ENCODE peak calls at places on chromosome 15, in six cellular contexts. One of them, this sample, is unnamed.

GRCh38 chr15:63157891-63158431 is 684 bp upstream of the RPS27L start:
- DNase-seq in HL-60: no peak
- DNase-seq in GM12865: peak; percentile 69
- DNase-seq in neural progenitor cell: peak; percentile 75
- DNase-seq in pancreas: no peak
- DNase-seq in Panc1: no peak
- DNase-seq in this sample: no peak

GRCh38 chr15:91302588-91303439 is 202.8 kb downstream of the SV2B start:
- DNase-seq in HL-60: no peak
- DNase-seq in GM12865: peak; percentile 52
- DNase-seq in neural progenitor cell: peak; percentile 87
- DNase-seq in pancreas: no peak
- DNase-seq in Panc1: peak; percentile 43
- DNase-seq in this sample: peak; percentile 10

GRCh38 chr15:82986442-82986780 is 401 bp downstream of the RAMAC start:
- DNase-seq in HL-60: no peak
- DNase-seq in GM12865: peak; percentile 44
- DNase-seq in neural progenitor cell: no peak
- DNase-seq in pancreas: no peak
- DNase-seq in Panc1: no peak
- DNase-seq in this sample: no peak

GRCh38 chr15:96353931-96354730 is 23.6 kb downstream of the NR2F2 start:
- DNase-seq in HL-60: no peak
- DNase-seq in GM12865: no peak
- DNase-seq in neural progenitor cell: peak; percentile 88
- DNase-seq in pancreas: no peak
- DNase-seq in Panc1: no peak
- DNase-seq in this sample: no peak

GRCh38 chr15:51799174-51799907 is 30.1 kb upstream of the TMOD3 start:
- DNase-seq in HL-60: no peak
- DNase-seq in GM12865: no peak
- DNase-seq in neural progenitor cell: no peak
- DNase-seq in pancreas: no peak
- DNase-seq in Panc1: no peak
- DNase-seq in this sample: no peak

GRCh38 chr15:38549222-38549621 is 15.4 kb downstream of the RASGRP1 start:
- DNase-seq in HL-60: no peak
- DNase-seq in GM12865: no peak
- DNase-seq in neural progenitor cell: no peak
- DNase-seq in pancreas: no peak
- DNase-seq in Panc1: no peak
- DNase-seq in this sample: no peak

GRCh38 chr15:53000412-53000811 is 210.3 kb upstream of the ONECUT1 start:
- DNase-seq in HL-60: no peak
- DNase-seq in GM12865: no peak
- DNase-seq in neural progenitor cell: peak; percentile 13
- DNase-seq in pancreas: no peak
- DNase-seq in Panc1: no peak
- DNase-seq in this sample: no peak

GRCh38 chr15:57138260-57138895 is 219.9 kb downstream of the TCF12 start:
- DNase-seq in HL-60: no peak
- DNase-seq in GM12865: peak; percentile 50
- DNase-seq in neural progenitor cell: peak; percentile 82
- DNase-seq in pancreas: no peak
- DNase-seq in Panc1: peak; percentile 36
- DNase-seq in this sample: no peak

GRCh38 chr15:33242669-33243191 is 48.2 kb upstream of the FMN1 start:
- DNase-seq in HL-60: no peak
- DNase-seq in GM12865: peak; percentile 11
- DNase-seq in neural progenitor cell: peak; percentile 58
- DNase-seq in pancreas: no peak
- DNase-seq in Panc1: no peak
- DNase-seq in this sample: no peak

GRCh38 chr15:34620122-34620521 is 36.7 kb upstream of the GOLGA8B start:
- DNase-seq in HL-60: no peak
- DNase-seq in GM12865: no peak
- DNase-seq in neural progenitor cell: no peak
- DNase-seq in pancreas: no peak
- DNase-seq in Panc1: no peak
- DNase-seq in this sample: no peak

GRCh38 chr15:48940508-48940907 is 23.2 kb downstream of the SHC4 start:
- DNase-seq in HL-60: no peak
- DNase-seq in GM12865: peak; percentile 85
- DNase-seq in neural progenitor cell: no peak
- DNase-seq in pancreas: no peak
- DNase-seq in Panc1: no peak
- DNase-seq in this sample: peak; percentile 56

GRCh38 chr15:90787881-90788280 is 70.7 kb downstream of the BLM start:
- DNase-seq in HL-60: no peak
- DNase-seq in GM12865: no peak
- DNase-seq in neural progenitor cell: no peak
- DNase-seq in pancreas: no peak
- DNase-seq in Panc1: no peak
- DNase-seq in this sample: no peak

GRCh38 chr15:40420071-40420713 is 14.6 kb downstream of the IVD start:
- DNase-seq in HL-60: no peak
- DNase-seq in GM12865: no peak
- DNase-seq in neural progenitor cell: no peak
- DNase-seq in pancreas: peak; percentile 67
- DNase-seq in Panc1: no peak
- DNase-seq in this sample: no peak

GRCh38 chr15:34001536-34001935 is 33.2 kb downstream of the CHRM5 start:
- DNase-seq in HL-60: no peak
- DNase-seq in GM12865: no peak
- DNase-seq in neural progenitor cell: no peak
- DNase-seq in pancreas: no peak
- DNase-seq in Panc1: no peak
- DNase-seq in this sample: no peak

GRCh38 chr15:99224815-99225214 is 24.6 kb downstream of the TTC23 start:
- DNase-seq in HL-60: no peak
- DNase-seq in GM12865: no peak
- DNase-seq in neural progenitor cell: no peak
- DNase-seq in pancreas: no peak
- DNase-seq in Panc1: no peak
- DNase-seq in this sample: no peak

GRCh38 chr15:84572231-84572630 is 28.6 kb upstream of the ZSCAN2 start:
- DNase-seq in HL-60: no peak
- DNase-seq in GM12865: no peak
- DNase-seq in neural progenitor cell: no peak
- DNase-seq in pancreas: no peak
- DNase-seq in Panc1: no peak
- DNase-seq in this sample: no peak

GRCh38 chr15:86624261-86625036 is 544.8 kb downstream of the AGBL1 start:
- DNase-seq in HL-60: no peak
- DNase-seq in GM12865: peak; percentile 23
- DNase-seq in neural progenitor cell: peak; percentile 84
- DNase-seq in pancreas: no peak
- DNase-seq in Panc1: peak; percentile 93
- DNase-seq in this sample: no peak

GRCh38 chr15:64894395-64895056 is 17.2 kb upstream of the ANKDD1A start:
- DNase-seq in HL-60: peak; percentile 56
- DNase-seq in GM12865: peak; percentile 95
- DNase-seq in neural progenitor cell: peak; percentile 83
- DNase-seq in pancreas: no peak
- DNase-seq in Panc1: no peak
- DNase-seq in this sample: peak; percentile 86
- H3K4me3 ChIP-seq in HL-60: peak overlapping the region; percentile 32
- H3K4me3 ChIP-seq in GM12865: peak overlapping the region; percentile 93
- H3K4me3 ChIP-seq in neural progenitor cell: peak overlapping the region; percentile 42
- H3K4me3 ChIP-seq in pancreas: no peak overlapping the region
- H3K4me3 ChIP-seq in Panc1: no peak overlapping the region
- H3K4me3 ChIP-seq in this sample: peak overlapping the region; percentile 65

DNA sequence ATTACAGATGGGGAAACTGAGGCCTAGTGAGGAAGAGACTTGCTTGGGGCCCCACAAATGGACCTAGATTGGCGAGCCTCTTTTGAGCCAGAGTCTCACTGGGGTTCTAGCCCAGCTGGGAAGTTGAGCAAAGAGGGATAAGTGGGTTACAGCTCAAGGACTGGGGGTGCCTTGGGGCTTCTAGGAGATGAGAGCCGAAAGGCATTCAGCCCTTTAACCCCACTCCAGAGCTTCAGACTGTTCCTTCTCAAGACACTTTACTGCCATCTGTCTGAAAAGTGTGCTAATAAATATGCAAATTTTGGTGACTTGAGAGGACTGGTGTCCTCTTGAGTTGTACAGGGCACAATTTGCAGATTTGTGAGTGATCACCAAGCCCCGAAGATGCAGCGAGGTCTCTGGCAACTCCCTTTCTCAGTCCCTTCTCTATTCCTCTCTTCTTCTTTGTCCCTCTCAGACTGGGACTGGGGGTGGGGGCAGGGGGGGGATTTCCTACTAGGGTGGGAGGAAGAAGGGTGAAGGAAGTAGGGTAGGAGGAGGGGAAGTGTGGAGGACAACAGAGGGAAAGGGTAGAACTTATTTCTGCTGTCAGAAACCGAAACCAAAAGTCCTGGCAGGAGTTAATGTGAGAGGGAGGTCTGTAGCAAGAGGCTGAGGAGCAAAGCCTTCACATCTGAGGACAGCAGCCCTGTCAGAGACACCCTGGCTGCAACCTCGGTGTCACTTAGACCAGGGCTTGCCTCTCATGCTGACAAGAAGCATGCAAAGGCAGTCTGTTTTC is 16.2 kb upstream of the ANKDD1A start:
- DNase-seq in HL-60: peak; percentile 68
- DNase-seq in GM12865: peak; percentile 86
- DNase-seq in neural progenitor cell: no peak
- DNase-seq in pancreas: no peak
- DNase-seq in Panc1: no peak
- DNase-seq in this sample: peak; percentile 71
- H3K4me3 ChIP-seq in HL-60: peak overlapping the region; percentile 32
- H3K4me3 ChIP-seq in GM12865: peak overlapping the region; percentile 93
- H3K4me3 ChIP-seq in neural progenitor cell: peak overlapping the region; percentile 42
- H3K4me3 ChIP-seq in pancreas: no peak overlapping the region
- H3K4me3 ChIP-seq in Panc1: peak overlapping the region; percentile 19
- H3K4me3 ChIP-seq in this sample: peak overlapping the region; percentile 65

DNA sequence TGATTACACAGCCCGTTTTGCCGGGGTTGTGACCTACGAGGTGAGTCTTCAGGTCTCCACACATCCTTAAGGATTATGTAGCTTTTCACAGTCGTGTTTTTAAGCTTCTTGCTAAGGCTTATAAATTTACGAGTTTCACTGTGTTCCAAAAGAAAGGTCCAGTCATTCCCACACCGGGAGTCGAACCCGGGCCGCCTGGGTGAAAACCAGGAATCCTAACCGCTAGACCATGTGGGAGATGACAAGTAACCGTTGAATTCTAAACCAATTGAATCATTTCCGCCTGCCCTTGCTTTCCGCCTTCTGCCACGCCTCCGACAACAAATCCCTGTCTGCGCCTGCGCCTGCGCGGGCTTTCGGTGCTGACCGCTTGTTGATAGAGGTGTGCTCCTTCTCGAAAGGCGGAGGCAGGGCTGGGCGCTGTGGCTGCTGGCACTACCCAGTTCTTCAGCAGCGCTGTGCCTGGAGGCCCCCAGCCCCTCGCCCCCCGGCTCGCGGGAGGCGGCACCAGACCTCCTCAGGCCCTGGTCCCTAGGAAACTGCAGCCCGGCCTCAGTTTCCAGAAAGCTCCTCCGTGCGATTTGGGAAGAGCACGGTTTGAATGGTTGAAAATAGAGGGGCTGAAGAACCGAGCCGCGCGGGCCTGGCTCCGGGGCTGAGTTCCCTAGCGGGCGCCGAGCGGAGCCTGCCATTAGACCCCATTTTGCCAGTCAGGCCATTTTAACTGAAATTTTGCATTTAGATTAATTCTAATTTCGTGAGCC is 219.1 kb upstream of the ATP10A start:
- DNase-seq in HL-60: peak; percentile 77
- DNase-seq in GM12865: peak; percentile 95
- DNase-seq in neural progenitor cell: peak; percentile 98
- DNase-seq in pancreas: peak; percentile 99
- DNase-seq in Panc1: peak; percentile 94
- DNase-seq in this sample: peak; percentile 77
- H3K4me3 ChIP-seq in HL-60: peak overlapping the region; percentile 59
- H3K4me3 ChIP-seq in GM12865: peak overlapping the region; percentile 73
- H3K4me3 ChIP-seq in neural progenitor cell: peak overlapping the region; percentile 57
- H3K4me3 ChIP-seq in pancreas: peak overlapping the region; percentile 80
- H3K4me3 ChIP-seq in Panc1: peak overlapping the region; percentile 81
- H3K4me3 ChIP-seq in this sample: peak overlapping the region; percentile 53

GRCh38 chr15:89043031-89044002 is 44.9 kb upstream of the ABHD2 start:
- DNase-seq in HL-60: peak; percentile 41
- DNase-seq in GM12865: no peak
- DNase-seq in neural progenitor cell: no peak
- DNase-seq in pancreas: no peak
- DNase-seq in Panc1: no peak
- DNase-seq in this sample: no peak

GRCh38 chr15:89035658-89036057 is 52.6 kb upstream of the ABHD2 start:
- DNase-seq in HL-60: no peak
- DNase-seq in GM12865: no peak
- DNase-seq in neural progenitor cell: no peak
- DNase-seq in pancreas: no peak
- DNase-seq in Panc1: no peak
- DNase-seq in this sample: no peak

GRCh38 chr15:89042387-89042786 is 45.9 kb upstream of the ABHD2 start:
- DNase-seq in HL-60: no peak
- DNase-seq in GM12865: no peak
- DNase-seq in neural progenitor cell: no peak
- DNase-seq in pancreas: no peak
- DNase-seq in Panc1: no peak
- DNase-seq in this sample: no peak

GRCh38 chr15:89038146-89038545 is 50.1 kb upstream of the ABHD2 start:
- DNase-seq in HL-60: no peak
- DNase-seq in GM12865: no peak
- DNase-seq in neural progenitor cell: no peak
- DNase-seq in pancreas: no peak
- DNase-seq in Panc1: no peak
- DNase-seq in this sample: no peak

GRCh38 chr15:89041507-89041906 is 46.7 kb upstream of the ABHD2 start:
- DNase-seq in HL-60: no peak
- DNase-seq in GM12865: no peak
- DNase-seq in neural progenitor cell: no peak
- DNase-seq in pancreas: no peak
- DNase-seq in Panc1: no peak
- DNase-seq in this sample: no peak
- H3K4me3 ChIP-seq in HL-60: no peak overlapping the region
- H3K4me3 ChIP-seq in GM12865: no peak overlapping the region
- H3K4me3 ChIP-seq in neural progenitor cell: no peak overlapping the region
- H3K4me3 ChIP-seq in pancreas: no peak overlapping the region
- H3K4me3 ChIP-seq in Panc1: no peak overlapping the region
- H3K4me3 ChIP-seq in this sample: no peak overlapping the region

DNA sequence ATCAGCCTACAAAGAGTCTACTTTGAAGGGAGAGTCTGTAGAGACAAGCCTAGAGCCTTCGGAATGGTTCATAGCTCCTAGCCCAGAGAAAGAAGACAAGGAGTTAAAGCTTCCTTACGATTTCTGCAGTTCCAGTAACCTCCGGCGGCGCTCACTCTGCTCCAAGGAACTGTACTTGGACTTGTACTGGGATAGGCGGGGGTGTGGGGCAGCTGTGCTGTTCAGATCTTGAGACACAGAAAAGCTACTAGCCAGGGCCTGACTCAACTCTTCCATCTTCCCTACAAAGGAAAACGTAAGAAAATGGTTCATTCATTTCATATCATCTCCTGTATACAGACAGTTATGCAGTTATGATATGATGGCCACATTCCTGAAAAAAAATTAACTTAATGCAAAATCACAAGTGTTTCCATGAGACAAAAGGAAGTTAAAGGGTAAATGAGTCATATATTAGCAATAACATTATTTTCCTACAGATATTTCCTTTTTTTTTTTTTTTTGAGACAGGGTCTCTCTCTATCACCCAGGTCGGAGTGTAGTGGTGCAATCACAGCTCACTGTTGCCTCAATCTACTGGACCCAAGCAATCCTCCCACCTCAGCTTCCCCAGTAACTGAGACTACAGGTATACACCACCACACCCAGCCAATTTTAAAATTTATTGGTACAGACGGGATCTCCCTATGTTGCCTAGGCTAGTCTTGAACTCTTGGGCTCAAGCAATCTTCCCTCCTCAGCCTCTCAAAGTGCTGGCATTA is 4.6 kb downstream of the SNUPN start:
- DNase-seq in HL-60: no peak
- DNase-seq in GM12865: no peak
- DNase-seq in neural progenitor cell: no peak
- DNase-seq in pancreas: no peak
- DNase-seq in Panc1: no peak
- DNase-seq in this sample: no peak
- H3K4me3 ChIP-seq in HL-60: no peak overlapping the region
- H3K4me3 ChIP-seq in GM12865: no peak overlapping the region
- H3K4me3 ChIP-seq in neural progenitor cell: no peak overlapping the region
- H3K4me3 ChIP-seq in pancreas: no peak overlapping the region
- H3K4me3 ChIP-seq in Panc1: no peak overlapping the region
- H3K4me3 ChIP-seq in this sample: no peak overlapping the region

This sample was measured in GM06990.